ENCODE peak calls at places on chromosomes 3 and 15, in five cellular contexts. B is heart left ventricle, E is GM23338, G is foreskin fibroblast, O is brain microvascular endothelial cell. F is an unnamed sample.

GRCh38 chr3:116966649-116967048 is 257.1 kb downstream of the TUSC7 start:
- DNase-seq in E (no peak), O (no peak), G (no peak), B (no peak), F (no peak)

GRCh38 chr3:174132006-174132405 is 727.1 kb upstream of the NAALADL2 start:
- DNase-seq in B (no peak), O (no peak), E (no peak), G (no peak), F (no peak)

GRCh38 chr15:78107471-78107870 is 15.1 kb downstream of the SH2D7 start:
- DNase-seq in G (no peak), E (no peak), B (peak; percentile 18), O (no peak), F (no peak)

GRCh38 chr15:95929232-95929846 is 401.2 kb upstream of the NR2F2 start:
- DNase-seq in O (no peak), B (no peak), G (no peak), E (no peak), F (no peak)

GRCh38 chr3:65713016-65713415 is 325.7 kb downstream of the MAGI1 start:
- DNase-seq in B (no peak), E (peak; percentile 82), O (peak; percentile 79), G (peak; percentile 82), F (peak; percentile 84)

GRCh38 chr3:169812124-169812843 is 386 bp upstream of the LRRIQ4 start:
- DNase-seq in E (peak; percentile 76), B (peak; percentile 81), G (peak; percentile 62), O (peak; percentile 57), F (no peak)

GRCh38 chr3:45952456-45952855 is 9.2 kb downstream of the CXCR6 start:
- DNase-seq in E (no peak), O (no peak), B (no peak), G (no peak), F (no peak)

GRCh38 chr3:126313580-126314304 is 43.5 kb downstream of the KLF15 start:
- DNase-seq in B (no peak), G (no peak), E (no peak), O (no peak), F (no peak)

GRCh38 chr15:91471410-91471993 is 371.4 kb downstream of the SV2B start:
- DNase-seq in O (no peak), G (no peak), E (no peak), B (no peak), F (no peak)

GRCh38 chr3:77179762-77180161 is 139.9 kb downstream of the ROBO2 start:
- DNase-seq in O (no peak), E (peak; percentile 9), G (no peak), B (no peak), F (no peak)

GRCh38 chr15:76340802-76341365 is 4.3 kb downstream of the ISL2 start:
- DNase-seq in E (peak; percentile 78), B (no peak), G (peak; percentile 38), O (no peak), F (no peak)

GRCh38 chr3:188575501-188575900 is 421.5 kb downstream of the LPP start:
- DNase-seq in G (no peak), B (no peak), E (no peak), O (no peak), F (no peak)

GRCh38 chr15:29533667-29534066 is 264.0 kb upstream of the NSMCE3 start:
- DNase-seq in E (peak; percentile 61), O (no peak), G (no peak), B (no peak), F (no peak)

GRCh38 chr3:69740103-69741021 is 1.1 kb downstream of the MITF start:
- DNase-seq in O (no peak), E (peak; percentile 88), G (no peak), B (peak; percentile 33), F (no peak)

GRCh38 chr3:87507753-87508152 is 231.4 kb upstream of the POU1F1 start:
- DNase-seq in B (no peak), O (no peak), G (no peak), E (no peak), F (no peak)
- TF ChIP-seq CTCF in B (no peak), O (no peak), G (no peak), E (no peak), F (no peak)

DNA sequence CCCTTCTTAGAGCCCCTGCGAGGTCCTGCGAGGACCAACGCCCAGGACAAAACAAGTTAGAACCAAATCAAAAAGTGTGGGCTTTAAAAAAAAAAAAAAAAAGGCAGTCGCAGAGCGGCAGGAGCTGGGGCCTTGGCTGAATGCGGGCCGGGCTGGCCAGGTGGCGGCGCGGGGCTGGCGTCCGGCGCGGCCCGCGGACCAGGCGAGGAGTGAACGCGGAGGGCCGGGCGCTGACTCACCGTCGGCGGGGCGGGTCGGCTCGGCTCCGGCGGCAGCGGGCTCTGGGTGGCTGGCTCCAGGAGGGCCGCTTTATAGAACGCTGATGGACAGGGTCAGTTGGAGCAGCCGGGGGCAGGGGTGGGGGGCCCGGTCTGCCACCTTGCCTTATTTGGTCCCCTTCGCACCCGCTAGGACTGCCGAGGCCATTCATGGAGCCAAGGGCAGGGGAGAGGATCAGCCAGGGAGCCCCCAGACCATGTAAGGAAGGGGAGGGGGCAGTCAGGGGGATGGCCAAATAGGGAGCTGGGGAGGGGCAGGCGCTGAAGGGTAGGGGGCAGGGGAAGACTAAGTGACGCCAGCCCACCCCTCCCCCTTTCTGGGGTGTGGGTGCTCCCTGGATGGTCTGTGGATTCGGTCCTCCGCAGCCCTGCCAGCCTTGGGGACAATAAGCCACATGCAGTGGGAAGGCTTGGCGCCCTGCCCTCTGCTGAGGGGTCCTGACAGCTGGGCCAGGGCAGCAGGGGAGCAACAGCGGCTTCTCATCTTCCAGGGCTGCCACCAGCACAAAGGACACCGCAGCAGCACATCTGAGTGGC is at the start of gene ACTC1:
- DNase-seq in E (peak; percentile 83), O (peak; percentile 39), B (peak; percentile 84), G (peak; percentile 30), F (no peak)
- TF ChIP-seq CTCF in E (no peak), O (no peak), B (no peak), G (peak; percentile 15), F (peak; percentile 4)

GRCh38 chr3:10529809-10530208 is 24.4 kb upstream of the ATP2B2 start:
- DNase-seq in O (no peak), G (no peak), E (no peak), B (no peak), F (no peak)
- TF ChIP-seq CTCF in O (no peak), G (no peak), E (no peak), B (no peak), F (no peak)

GRCh38 chr3:61662861-61663260 is 101.5 kb downstream of the PTPRG start:
- DNase-seq in B (no peak), G (no peak), E (no peak), O (no peak), F (no peak)
- TF ChIP-seq CTCF in B (no peak), G (no peak), E (no peak), O (no peak), F (no peak)

GRCh38 chr15:33641069-33641468 is 327.2 kb upstream of the CHRM5 start:
- DNase-seq in O (no peak), E (no peak), B (no peak), G (no peak), F (no peak)

GRCh38 chr15:33638439-33638838 is 327.7 kb downstream of the RYR3 start:
- DNase-seq in B (no peak), E (no peak), G (no peak), O (no peak), F (no peak)

GRCh38 chr15:33636234-33636633 is 325.5 kb downstream of the RYR3 start:
- DNase-seq in B (no peak), E (no peak), O (no peak), G (no peak), F (no peak)

GRCh38 chr15:33639051-33639450 is 328.3 kb downstream of the RYR3 start:
- DNase-seq in E (no peak), O (no peak), B (no peak), G (no peak), F (no peak)

GRCh38 chr15:33639968-33640367 is 328.3 kb upstream of the CHRM5 start:
- DNase-seq in O (no peak), G (no peak), E (no peak), B (no peak), F (no peak)
- TF ChIP-seq CTCF in O (no peak), G (no peak), E (no peak), B (no peak), F (no peak)

GRCh38 chr3:123070471-123070870 is 3.6 kb downstream of the PDIA5 start:
- DNase-seq in E (no peak), O (no peak), G (no peak), B (no peak), F (no peak)

GRCh38 chr3:123071581-123071980 is 4.8 kb downstream of the PDIA5 start:
- DNase-seq in E (no peak), B (no peak), O (no peak), G (no peak), F (no peak)

GRCh38 chr3:123072564-123072963 is 5.7 kb downstream of the PDIA5 start:
- DNase-seq in B (no peak), G (no peak), O (no peak), E (no peak), F (no peak)

GRCh38 chr3:123072152-123072551 is 5.3 kb downstream of the PDIA5 start:
- DNase-seq in O (no peak), B (no peak), G (no peak), E (no peak), F (no peak)

DNA sequence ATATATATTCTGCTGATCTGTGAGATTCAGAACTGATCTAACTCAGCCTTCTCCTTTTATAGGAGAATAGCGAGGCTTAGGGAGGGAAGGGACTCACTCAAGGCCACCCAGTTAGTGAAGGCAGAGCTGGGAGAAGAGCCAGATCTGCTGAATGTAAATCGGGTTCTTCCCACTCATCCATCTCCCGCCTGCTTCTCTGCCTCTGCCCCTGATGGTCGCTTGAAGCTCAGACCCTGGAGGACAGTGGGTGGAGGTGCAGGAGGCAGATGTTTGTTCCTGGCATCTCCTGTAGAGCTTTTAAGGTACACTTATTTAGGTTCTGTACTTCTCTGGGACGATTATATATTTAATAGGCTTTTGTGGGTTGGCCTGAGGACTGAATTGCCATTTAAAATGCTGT is 4.3 kb downstream of the PDIA5 start:
- DNase-seq in O (no peak), E (peak; percentile 75), G (no peak), B (no peak), F (no peak)
- TF ChIP-seq CTCF in O (peak; percentile 54), E (peak; percentile 37), G (peak; percentile 5), B (no peak), F (no peak)

DNA sequence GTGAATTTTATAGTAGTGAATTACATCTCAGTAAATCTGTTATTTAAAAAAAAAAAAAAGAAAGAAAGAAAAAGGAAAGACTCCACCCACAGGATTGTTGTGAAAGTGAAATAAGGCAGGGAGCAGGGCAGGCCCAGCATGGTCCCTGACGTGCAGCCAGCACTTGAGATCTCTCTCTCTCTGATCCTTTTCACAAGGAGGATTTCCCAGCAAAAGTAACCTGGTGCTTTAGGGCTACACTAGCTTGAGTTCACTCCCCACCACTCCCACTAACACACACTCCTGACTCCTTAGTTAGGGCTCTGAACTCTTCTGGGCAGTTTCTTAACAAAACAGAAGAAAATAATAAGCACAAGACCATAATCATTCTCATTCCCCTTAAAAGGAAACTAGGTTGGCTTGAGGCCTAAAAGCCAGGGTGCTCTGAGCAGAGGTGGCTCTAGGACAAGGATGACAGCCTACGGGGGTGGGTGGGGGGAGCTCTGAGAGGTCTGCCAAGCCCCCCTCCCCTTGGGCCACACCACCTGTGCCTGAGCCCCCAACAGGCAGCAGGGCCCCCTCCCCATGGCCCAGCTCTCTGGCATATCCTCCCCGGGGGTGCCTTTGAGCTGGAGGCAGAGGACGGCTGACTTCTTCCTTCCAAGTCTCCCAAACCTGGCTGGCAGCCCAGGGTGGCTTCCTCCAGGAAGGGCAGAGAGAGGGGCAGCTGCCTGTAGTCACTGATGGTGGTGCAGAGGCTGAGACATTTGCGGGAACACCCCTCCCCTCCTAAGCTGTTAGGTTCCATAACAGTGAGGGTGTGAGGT is 831 bp downstream of the TMEM40 start:
- DNase-seq in E (peak; percentile 32), B (peak; percentile 55), O (peak; percentile 59), G (peak; percentile 45), F (no peak)
- TF ChIP-seq CTCF in E (no peak), B (no peak), O (no peak), G (peak; percentile 3), F (no peak)

F was measured in AG04449.